ENCODE peak calls at places on chromosomes 13 and 19, in eight cellular contexts. A, E, R, T, U, P, O and I are unnamed samples. For H3K36me3 and H3K4me1, the result is how much of the 10 kb centered on the place peaks cover.

GRCh38 chr19:44346556-44346955 is 9.9 kb downstream of the ZNF112 start:
- DNase-seq in E (no peak), O (no peak), T (no peak), A (no peak), P (no peak), U (no peak), R (no peak), I (no peak)

GRCh38 chr19:10878253-10878652 is 6.9 kb downstream of the CARM1 start:
- DNase-seq in U (no peak), A (no peak), E (no peak), R (no peak), T (no peak), P (no peak), O (no peak), I (no peak)

GRCh38 chr19:3073159-3073563 is 10.9 kb upstream of the TLE5 start:
- DNase-seq in T (no peak), A (peak), R (peak), U (no peak), P (no peak), E (peak), O (no peak), I (peak)

GRCh38 chr13:30141773-30142501 is 165.4 kb downstream of the KATNAL1 start:
- DNase-seq in E (no peak), A (no peak), P (no peak), O (no peak), T (no peak), U (no peak), R (no peak), I (no peak)

GRCh38 chr13:33509642-33510229 is 224.2 kb upstream of the STARD13 start:
- DNase-seq in T (no peak), A (no peak), O (no peak), U (no peak), R (no peak), E (no peak), P (peak), I (no peak)

GRCh38 chr13:74287672-74288169 is 153.5 kb upstream of the KLF12 start:
- DNase-seq in O (peak), P (peak), R (peak), E (peak), A (peak), U (peak), T (peak), I (peak)

GRCh38 chr19:15318241-15318691 is 14.1 kb downstream of the BRD4 start:
- DNase-seq in R (no peak), P (no peak), O (no peak), E (peak), A (no peak), T (no peak), U (no peak), I (no peak)

GRCh38 chr19:9205506-9206113 is 13.8 kb downstream of the OR7D4 start:
- DNase-seq in P (peak), T (peak), U (peak), O (peak), R (peak), A (peak), E (peak), I (peak)

GRCh38 chr19:39139305-39140194 is 14.0 kb downstream of the PAK4 start:
- DNase-seq in P (no peak), A (no peak), T (no peak), E (no peak), R (no peak), U (no peak), O (no peak), I (no peak)

GRCh38 chr13:50512602-50513527 is 330.6 kb downstream of the DLEU7 start:
- DNase-seq in P (peak), R (no peak), A (no peak), E (peak), U (peak), T (no peak), O (peak), I (no peak)

GRCh38 chr13:97810152-97810551 is 143.3 kb upstream of the IPO5 start:
- DNase-seq in A (peak), O (peak), E (peak), T (no peak), R (peak), U (no peak), P (no peak), I (no peak)

GRCh38 chr19:53193534-53194222 is 520 bp upstream of the ZNF665 start:
- DNase-seq in E (no peak), A (peak), U (no peak), O (peak), T (no peak), R (no peak), P (no peak), I (no peak)

GRCh38 chr19:14004619-14005380 is 1.3 kb downstream of the RFX1 start:
- DNase-seq in A (no peak), R (no peak), O (peak), U (no peak), P (peak), T (no peak), E (no peak), I (no peak)

GRCh38 chr13:102318233-102318632 is 83.6 kb downstream of the FGF14 start:
- DNase-seq in U (no peak), E (no peak), T (no peak), R (no peak), P (no peak), O (no peak), A (peak), I (no peak)

GRCh38 chr19:53795019-53795418 is 29.1 kb downstream of the NLRP12 start:
- DNase-seq in T (no peak), E (no peak), P (no peak), R (no peak), U (no peak), A (no peak), O (no peak), I (no peak)

GRCh38 chr13:99320693-99321481 is 13.7 kb upstream of the GPR183 start:
- DNase-seq in O (no peak), P (no peak), R (peak), U (no peak), A (no peak), T (no peak), E (peak), I (no peak)

GRCh38 chr13:41833851-41834250 is 127.1 kb downstream of the VWA8 start:
- DNase-seq in U (no peak), O (no peak), E (peak), T (no peak), R (no peak), P (no peak), A (no peak), I (no peak)

GRCh38 chr19:22144394-22144793 is 52.4 kb downstream of the ZNF676 start:
- DNase-seq in E (peak), U (peak), P (no peak), O (no peak), R (peak), T (no peak), A (peak), I (peak)

GRCh38 chr19:53707278-53707677 is 75.5 kb downstream of the DPRX start:
- DNase-seq in P (no peak), R (no peak), O (no peak), E (no peak), A (no peak), T (no peak), U (no peak), I (no peak)

GRCh38 chr19:32230441-32230840 is 115.0 kb upstream of the ZNF507 start:
- DNase-seq in T (no peak), E (no peak), P (no peak), O (no peak), A (no peak), U (no peak), R (no peak), I (no peak)

GRCh38 chr13:100828226-100828625 is 153.6 kb upstream of the TMTC4 start:
- DNase-seq in E (no peak), P (no peak), U (no peak), T (no peak), O (no peak), R (peak), A (peak), I (no peak)

GRCh38 chr19:50050406-50051223 is 24.8 kb downstream of the ZNF473 start:
- DNase-seq in O (peak), R (peak), U (peak), A (peak), T (peak), E (peak), P (peak), I (peak)

GRCh38 chr13:46386426-46386995 is 541 bp downstream of the RUBCNL start:
- DNase-seq in T (no peak), E (no peak), R (peak), P (no peak), O (no peak), U (no peak), A (peak), I (no peak)
- H3K36me3 ChIP-seq in T (under half), E (under half), R (under half), P (under half), O (under half), U (under half), A (under half), I (under half)

GRCh38 chr19:16342002-16342715 is 17.5 kb downstream of the KLF2 start:
- DNase-seq in U (peak), E (no peak), A (no peak), P (peak), T (no peak), O (peak), R (no peak), I (no peak)
- H3K4me1 ChIP-seq in U (half or more), E (under half), A (under half), P (half or more), T (under half), O (under half), R (under half), I (under half)

DNA sequence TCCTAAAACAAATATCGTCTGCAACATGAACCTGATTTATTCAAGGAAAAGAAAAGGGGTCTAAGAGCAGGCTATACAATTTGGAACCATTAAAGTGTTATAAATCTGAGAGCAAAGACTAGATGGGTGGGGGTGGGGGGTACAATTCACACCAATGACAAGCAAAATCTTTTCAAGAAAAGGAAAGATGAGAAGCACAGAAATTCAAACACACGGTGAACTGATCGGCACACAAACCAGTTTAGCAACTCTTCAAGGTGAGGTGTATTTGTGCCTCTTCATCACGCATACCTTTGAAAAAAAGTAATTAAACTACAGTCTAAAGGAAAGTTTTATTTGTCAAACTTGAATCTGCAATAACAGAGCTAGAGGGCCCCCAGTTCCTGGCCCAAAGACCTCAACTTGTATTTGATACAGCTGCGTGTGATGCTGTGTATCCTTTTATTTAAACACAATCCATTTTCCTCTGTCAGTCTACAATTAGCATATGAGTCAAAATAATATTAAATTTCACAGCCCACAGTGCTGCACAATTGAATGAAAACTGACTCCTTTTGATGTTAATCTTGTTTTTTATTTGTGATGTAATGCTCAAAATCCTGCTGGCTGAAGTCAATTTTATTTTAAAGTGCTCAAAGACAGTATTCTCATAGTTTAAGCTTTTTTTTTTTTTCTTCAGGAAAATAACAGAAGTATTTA is 14.2 kb downstream of the EFNB2 start:
- DNase-seq in E (no peak), A (no peak), U (no peak), P (no peak), O (no peak), T (no peak), R (no peak), I (no peak)
- H3K4me3 ChIP-seq in E (no peak), A (no peak), U (no peak), P (no peak), O (no peak), T (no peak), R (no peak), I (no peak)

GRCh38 chr13:113323869-113324268 is 26.8 kb downstream of the LAMP1 start:
- DNase-seq in A (no peak), O (no peak), E (no peak), R (no peak), U (no peak), P (no peak), T (no peak), I (no peak)

GRCh38 chr13:113321546-113321945 is 24.5 kb downstream of the LAMP1 start:
- DNase-seq in U (no peak), R (no peak), P (no peak), T (no peak), E (no peak), O (no peak), A (no peak), I (no peak)

GRCh38 chr13:113322890-113323651 is 26.0 kb downstream of the LAMP1 start:
- DNase-seq in U (no peak), E (no peak), R (no peak), O (no peak), T (no peak), P (no peak), A (no peak), I (no peak)

GRCh38 chr13:113320226-113320875 is 23.3 kb downstream of the LAMP1 start:
- DNase-seq in U (no peak), A (no peak), P (no peak), O (no peak), E (no peak), T (no peak), R (no peak), I (no peak)

DNA sequence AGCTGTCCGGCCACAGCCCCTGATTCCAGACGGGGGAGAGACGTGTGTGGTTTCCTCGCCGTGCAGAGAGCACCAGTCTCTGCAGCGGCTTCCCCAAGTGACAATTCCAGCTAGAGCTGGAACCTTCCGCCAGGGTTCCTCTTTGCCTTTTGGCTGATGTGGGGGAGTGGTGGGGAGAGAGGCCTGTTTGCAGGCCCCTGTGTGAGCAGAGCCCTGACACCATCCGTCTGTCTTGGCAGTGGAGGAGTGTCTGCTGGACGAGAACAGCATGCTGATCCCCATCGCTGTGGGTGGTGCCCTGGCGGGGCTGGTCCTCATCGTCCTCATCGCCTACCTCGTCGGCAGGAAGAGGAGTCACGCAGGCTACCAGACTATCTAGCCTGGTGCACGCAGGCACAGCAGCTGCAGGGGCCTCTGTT is 25.0 kb downstream of the LAMP1 start:
- DNase-seq in E (no peak), P (no peak), O (no peak), R (no peak), U (no peak), A (no peak), T (no peak), I (no peak)
- H3K36me3 ChIP-seq in E (half or more), P (under half), O (under half), R (under half), U (half or more), A (under half), T (half or more), I (under half)

DNA sequence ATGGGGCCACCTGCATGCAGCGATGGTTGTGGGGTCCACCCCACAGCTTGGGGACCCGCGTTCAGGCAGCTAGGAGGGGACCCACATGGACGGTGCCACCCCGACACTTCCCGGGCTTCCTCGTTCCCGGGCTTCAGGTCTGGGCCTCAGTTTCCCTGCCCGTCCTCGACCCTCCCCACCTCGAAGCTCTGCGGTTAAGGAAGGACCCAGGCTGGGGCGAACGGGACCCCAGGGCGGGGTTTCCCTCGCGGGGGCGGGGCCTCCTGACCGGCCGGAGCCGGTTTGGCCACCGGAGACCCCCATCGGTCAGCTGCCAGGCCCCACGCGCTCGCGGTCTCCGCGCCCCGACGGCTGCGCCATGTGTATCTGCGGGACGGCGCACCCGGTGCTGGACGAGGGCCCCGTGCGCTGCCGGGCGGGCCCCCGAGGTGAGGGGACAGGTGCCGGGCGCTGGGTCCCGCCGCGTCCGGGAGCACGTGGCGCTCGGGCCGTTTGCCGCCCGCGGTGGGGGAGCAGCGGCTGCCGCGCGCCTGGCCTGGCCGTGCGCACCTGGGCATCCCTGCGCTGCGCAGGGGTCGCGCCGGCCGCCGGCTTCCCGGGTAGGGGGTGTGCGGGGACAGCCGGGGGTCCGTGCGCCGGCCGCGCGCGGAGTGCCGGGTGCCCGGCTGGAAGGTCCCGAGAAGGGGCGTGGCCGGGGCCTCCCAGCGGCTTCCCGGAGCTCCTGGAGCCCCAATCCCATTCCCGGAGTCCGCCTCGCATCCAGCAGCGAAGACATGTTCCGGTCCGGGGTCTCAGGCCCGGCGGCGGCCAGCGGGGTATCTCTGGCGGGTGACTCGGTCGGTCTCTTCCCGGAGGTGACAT is 4.2 kb downstream of the ARHGAP45 start:
- DNase-seq in U (no peak), T (no peak), A (peak), E (no peak), P (no peak), O (no peak), R (no peak), I (no peak)
- H3K4me1 ChIP-seq in U (half or more), T (half or more), A (under half), E (under half), P (half or more), O (under half), R (under half), I (under half)

GRCh38 chr19:51970718-51971117 is 15.9 kb downstream of the ZNF350 start:
- DNase-seq in O (no peak), T (no peak), E (no peak), P (no peak), U (no peak), R (no peak), A (no peak), I (no peak)
- H3K4me3 ChIP-seq in O (no peak), T (peak), E (no peak), P (no peak), U (peak), R (no peak), A (no peak), I (no peak)

GRCh38 chr19:41901707-41902360 is 18.9 kb downstream of the ARHGEF1 start:
- DNase-seq in P (no peak), E (no peak), T (no peak), A (no peak), R (no peak), O (no peak), U (no peak), I (no peak)
- H3K36me3 ChIP-seq in P (under half), E (half or more), T (half or more), A (under half), R (half or more), O (under half), U (half or more), I (under half)

GRCh38 chr13:111532111-111532510 is 211.7 kb downstream of the TEX29 start:
- DNase-seq in A (no peak), U (no peak), T (no peak), O (no peak), R (no peak), P (no peak), E (no peak), I (no peak)
- H3K4me1 ChIP-seq in A (under half), U (under half), T (under half), O (under half), R (under half), P (under half), E (under half), I (under half)